ENCODE peak calls at places on chromosomes 3 and 15, in eight cellular contexts. S is HCT116, T is GM12878, L is transverse colon, Y is spleen, E is sigmoid colon, D is heart left ventricle, B is ovary. O is an unnamed sample.

GRCh38 chr3:104951426-104951825 is 415.3 kb upstream of the ALCAM start:
- DNase-seq in B (no peak), S (no peak), D (no peak), L (no peak), Y (no peak), T (no peak), E (no peak), O (no peak)

GRCh38 chr3:31456373-31456772 is 76.4 kb upstream of the STT3B start:
- DNase-seq in Y (no peak), B (no peak), D (peak; percentile 21), T (no peak), L (no peak), S (no peak), E (no peak), O (no peak)

GRCh38 chr15:62352817-62353216 is 187.7 kb upstream of the C2CD4B start:
- DNase-seq in T (no peak), B (no peak), L (no peak), Y (no peak), E (no peak), S (no peak), D (no peak), O (no peak)

GRCh38 chr15:88394553-88395159 is 72.5 kb downstream of the MRPL46 start:
- DNase-seq in S (no peak), D (no peak), T (no peak), E (no peak), L (no peak), B (no peak), Y (no peak), O (no peak)

GRCh38 chr3:64344721-64345207 is 119.5 kb upstream of the PRICKLE2 start:
- DNase-seq in B (no peak), D (no peak), L (no peak), S (no peak), T (no peak), Y (no peak), E (peak; percentile 84), O (peak; percentile 90)

GRCh38 chr3:44132061-44132460 is 109.6 kb upstream of the TOPAZ1 start:
- DNase-seq in B (no peak), Y (no peak), T (no peak), S (no peak), D (no peak), L (no peak), E (no peak), O (no peak)

GRCh38 chr15:40329804-40330203 is 6.3 kb downstream of the INAFM2 start:
- DNase-seq in E (peak; percentile 72), Y (no peak), T (no peak), L (no peak), B (no peak), S (no peak), D (no peak), O (no peak)

GRCh38 chr3:186152889-186153292 is 44.0 kb upstream of the ETV5 start:
- DNase-seq in T (peak; percentile 60), L (no peak), S (no peak), Y (no peak), B (no peak), E (no peak), D (no peak), O (no peak)

GRCh38 chr3:189947948-189948723 is 172.6 kb downstream of the P3H2 start:
- DNase-seq in D (no peak), L (no peak), S (no peak), Y (no peak), E (no peak), B (no peak), T (peak; percentile 32), O (no peak)

GRCh38 chr3:188452158-188452772 is 298.3 kb downstream of the LPP start:
- DNase-seq in E (no peak), L (no peak), Y (no peak), T (no peak), B (no peak), D (no peak), S (no peak), O (no peak)

GRCh38 chr3:14801668-14802067 is 17.1 kb upstream of the FGD5 start:
- DNase-seq in B (no peak), Y (peak; percentile 70), D (no peak), E (peak; percentile 33), L (no peak), S (no peak), T (no peak), O (no peak)

GRCh38 chr3:128497305-128498126 is 4.5 kb upstream of the GATA2 start:
- DNase-seq in E (peak; percentile 67), T (no peak), S (no peak), Y (peak; percentile 86), D (peak; percentile 70), B (peak; percentile 58), L (peak; percentile 61), O (no peak)

GRCh38 chr3:168077091-168077490 is 18.6 kb downstream of the GOLIM4 start:
- DNase-seq in T (no peak), E (no peak), D (no peak), Y (no peak), B (no peak), L (no peak), S (no peak), O (no peak)

GRCh38 chr3:127693336-127693843 is 20.6 kb downstream of the ABTB1 start:
- DNase-seq in L (no peak), S (no peak), B (no peak), E (no peak), T (no peak), Y (no peak), D (peak; percentile 7), O (no peak)

GRCh38 chr15:71125831-71126453 is 10.7 kb downstream of the THSD4 start:
- DNase-seq in Y (no peak), B (no peak), T (no peak), E (no peak), D (no peak), L (no peak), S (no peak), O (no peak)

GRCh38 chr3:154285221-154285620 is 39.1 kb downstream of the DHX36 start:
- DNase-seq in L (no peak), T (no peak), B (no peak), D (no peak), Y (no peak), E (no peak), S (no peak), O (no peak)

DNA sequence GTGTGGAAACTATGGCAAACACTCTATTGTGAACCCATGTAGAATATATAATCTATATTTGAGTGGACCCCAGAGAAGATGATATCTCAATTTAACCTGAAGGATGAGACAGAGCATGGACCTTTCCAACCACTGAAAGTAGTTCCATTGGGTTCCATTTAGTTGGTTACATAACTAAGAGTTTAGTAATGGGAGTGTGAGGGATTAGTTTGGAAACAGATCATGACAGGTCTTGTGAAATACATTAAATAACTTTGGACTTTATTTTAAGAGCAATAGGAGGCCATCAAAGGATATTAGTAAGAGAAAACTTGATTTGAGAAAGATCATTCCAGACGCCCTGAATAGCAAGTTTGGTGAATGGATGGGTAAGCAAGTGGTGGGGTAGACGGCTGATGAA is 487.2 kb upstream of the ROBO2 start:
- DNase-seq in Y (no peak), T (no peak), B (no peak), S (no peak), E (no peak), L (no peak), D (no peak), O (no peak)
- H3K27me3 ChIP-seq in Y (no peaks in the 10 kb centered on the region), T (no peaks in the 10 kb centered on the region), B (no peaks in the 10 kb centered on the region), S (no peaks in the 10 kb centered on the region), E (no peaks in the 10 kb centered on the region), L (no peaks in the 10 kb centered on the region), D (no peaks in the 10 kb centered on the region), O (no peaks in the 10 kb centered on the region)

GRCh38 chr3:170359178-170359704 is 1.7 kb downstream of the SKIL start:
- DNase-seq in E (no peak), T (no peak), L (no peak), B (no peak), S (no peak), Y (no peak), D (no peak), O (no peak)

GRCh38 chr3:170355738-170356595 is 1.5 kb upstream of the SKIL start:
- DNase-seq in Y (peak; percentile 83), B (peak; percentile 58), T (peak; percentile 66), S (no peak), L (peak; percentile 56), D (peak; percentile 70), E (peak; percentile 71), O (no peak)

GRCh38 chr3:170356596-170357175 is 829 bp upstream of the SKIL start:
- DNase-seq in T (no peak), E (peak; percentile 90), Y (peak; percentile 96), S (no peak), D (peak; percentile 92), L (peak; percentile 89), B (peak; percentile 89), O (peak; percentile 95)

GRCh38 chr3:170357920-170358854 is 672 bp downstream of the SKIL start:
- DNase-seq in E (peak; percentile 92), T (no peak), L (peak; percentile 88), B (peak; percentile 89), S (no peak), Y (peak; percentile 95), D (peak; percentile 88), O (peak; percentile 97)

DNA sequence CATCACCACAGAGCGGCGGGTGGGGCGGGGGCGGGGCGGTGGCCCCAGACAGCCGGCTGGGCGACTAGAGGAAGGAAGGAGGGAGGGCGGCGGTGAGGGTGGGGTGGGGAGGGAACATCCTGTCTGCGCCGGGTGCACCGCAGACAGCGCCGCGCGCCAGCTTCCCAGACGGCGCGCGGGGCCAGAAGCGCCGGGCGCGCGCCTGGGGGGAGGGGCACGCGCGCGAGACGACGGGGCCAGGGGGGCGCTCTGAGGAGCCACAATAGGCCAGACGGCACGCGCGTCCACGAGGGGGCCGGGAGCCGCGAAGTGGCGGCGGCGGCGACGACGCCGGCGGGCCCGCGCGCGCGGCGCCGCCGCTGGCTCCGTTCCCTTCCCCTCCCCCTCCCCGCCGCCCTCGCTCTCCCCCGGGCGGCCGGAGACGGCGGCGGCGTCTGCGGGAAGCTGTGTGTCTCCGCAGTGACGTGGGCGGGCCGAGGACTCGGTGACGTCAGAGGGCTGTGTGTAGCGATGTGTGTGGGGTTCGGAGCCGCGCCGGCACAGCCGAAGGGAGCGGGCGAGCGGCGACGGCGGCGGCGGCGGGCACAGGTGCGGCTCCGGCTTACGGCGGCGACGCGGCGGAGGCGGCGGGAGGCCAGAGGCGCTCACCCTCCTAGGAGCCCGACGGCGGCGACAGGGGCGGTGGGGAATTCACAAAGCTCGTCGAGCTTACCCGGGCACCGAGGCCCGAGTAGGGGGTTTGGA is at the start of gene SKIL:
- DNase-seq in T (peak; percentile 60), B (peak; percentile 97), D (peak; percentile 99), E (peak; percentile 99), L (peak; percentile 98), S (peak; percentile 81), Y (peak; percentile 100), O (peak; percentile 99)
- TF ChIP-seq POLR2A in T (peak; percentile 76), B (peak; percentile 90), D (no peak), E (no peak), L (peak; percentile 72), S (no peak), Y (peak; percentile 64), O (no peak)

GRCh38 chr15:77543159-77543882 is 89.4 kb downstream of the LINGO1 start:
- DNase-seq in Y (peak; percentile 95), L (peak; percentile 87), E (peak; percentile 93), B (peak; percentile 91), T (peak; percentile 32), S (peak; percentile 78), D (peak; percentile 94), O (peak; percentile 94)
- H3K4me3 ChIP-seq in Y (peak overlapping the region; percentile 15), L (peak overlapping the region; percentile 58), E (peak overlapping the region; percentile 40), B (peak overlapping the region; percentile 38), T (peak overlapping the region; percentile 73), S (peak overlapping the region; percentile 76), D (peak overlapping the region; percentile 44), O (peak overlapping the region; percentile 43)

DNA sequence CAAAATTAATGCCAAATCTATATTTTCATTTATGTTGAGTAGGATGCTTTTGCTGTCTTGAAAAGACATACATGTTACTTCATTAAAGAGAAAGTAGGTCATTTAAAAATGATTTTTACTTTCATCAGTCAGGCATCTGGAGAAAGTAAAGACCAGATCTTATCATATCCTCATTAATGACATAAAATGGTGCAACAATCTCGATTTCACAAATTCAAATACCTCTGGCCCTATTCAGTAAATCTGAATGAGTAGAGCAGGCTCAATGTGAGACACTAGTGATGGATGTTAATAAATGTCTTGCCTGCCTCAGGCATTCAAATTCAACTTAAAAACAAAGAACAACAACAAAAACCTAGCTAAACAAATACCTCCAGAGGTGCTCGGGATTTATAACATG is 714.1 kb downstream of the NAALADL2 start:
- DNase-seq in Y (no peak), T (no peak), E (no peak), S (no peak), L (no peak), D (no peak), B (no peak), O (no peak)
- H3K27me3 ChIP-seq in Y (no peaks in the 10 kb centered on the region), T (no peaks in the 10 kb centered on the region), E (no peaks in the 10 kb centered on the region), S (no peaks in the 10 kb centered on the region), L (no peaks in the 10 kb centered on the region), D (no peaks in the 10 kb centered on the region), B (no peaks in the 10 kb centered on the region), O (no peaks in the 10 kb centered on the region)

O was measured in esophagus muscularis mucosa.